ENCODE peak calls at places on chromosomes 11 and 22, in six cellular contexts. One of them, this sample, is unnamed.

GRCh38 chr22:44691796-44692661 is 10.0 kb upstream of the PRR5 start:
- DNase-seq in ascending aorta: no peak
- DNase-seq in left ventricle myocardium inferior: no peak
- DNase-seq in IMR-90: no peak
- DNase-seq in cardiac muscle cell: no peak
- DNase-seq in fibroblast of pulmonary artery: no peak
- DNase-seq in this sample: no peak

GRCh38 chr22:17826151-17826550 is 51.9 kb upstream of the BID start:
- DNase-seq in ascending aorta: no peak
- DNase-seq in left ventricle myocardium inferior: no peak
- DNase-seq in IMR-90: no peak
- DNase-seq in cardiac muscle cell: no peak
- DNase-seq in fibroblast of pulmonary artery: no peak
- DNase-seq in this sample: no peak

GRCh38 chr11:2789791-2790580 is 90.2 kb upstream of the KCNQ1OT1 start:
- DNase-seq in ascending aorta: peak
- DNase-seq in left ventricle myocardium inferior: peak
- DNase-seq in IMR-90: no peak
- DNase-seq in cardiac muscle cell: no peak
- DNase-seq in fibroblast of pulmonary artery: no peak
- DNase-seq in this sample: peak

GRCh38 chr11:19398273-19398672 is 157.5 kb upstream of the E2F8 start:
- DNase-seq in ascending aorta: no peak
- DNase-seq in left ventricle myocardium inferior: no peak
- DNase-seq in IMR-90: peak
- DNase-seq in cardiac muscle cell: no peak
- DNase-seq in fibroblast of pulmonary artery: no peak
- DNase-seq in this sample: no peak

GRCh38 chr11:43925932-43926505 is 16.4 kb upstream of the C11orf96 start:
- DNase-seq in ascending aorta: peak
- DNase-seq in left ventricle myocardium inferior: no peak
- DNase-seq in IMR-90: no peak
- DNase-seq in cardiac muscle cell: no peak
- DNase-seq in fibroblast of pulmonary artery: no peak
- DNase-seq in this sample: no peak

GRCh38 chr11:130633466-130633865 is 185.0 kb downstream of the ADAMTS15 start:
- DNase-seq in ascending aorta: no peak
- DNase-seq in left ventricle myocardium inferior: no peak
- DNase-seq in IMR-90: peak
- DNase-seq in cardiac muscle cell: no peak
- DNase-seq in fibroblast of pulmonary artery: no peak
- DNase-seq in this sample: no peak

GRCh38 chr22:23781065-23781464 is 5.7 kb upstream of the SMARCB1 start:
- DNase-seq in ascending aorta: no peak
- DNase-seq in left ventricle myocardium inferior: no peak
- DNase-seq in IMR-90: no peak
- DNase-seq in cardiac muscle cell: no peak
- DNase-seq in fibroblast of pulmonary artery: no peak
- DNase-seq in this sample: no peak

GRCh38 chr11:34655335-34656008 is 34.6 kb downstream of the EHF start:
- DNase-seq in ascending aorta: no peak
- DNase-seq in left ventricle myocardium inferior: no peak
- DNase-seq in IMR-90: peak
- DNase-seq in cardiac muscle cell: no peak
- DNase-seq in fibroblast of pulmonary artery: peak
- DNase-seq in this sample: no peak

GRCh38 chr22:40451230-40451629 is 80.8 kb downstream of the SGSM3 start:
- DNase-seq in ascending aorta: no peak
- DNase-seq in left ventricle myocardium inferior: peak
- DNase-seq in IMR-90: no peak
- DNase-seq in cardiac muscle cell: no peak
- DNase-seq in fibroblast of pulmonary artery: no peak
- DNase-seq in this sample: no peak

GRCh38 chr22:20433191-20433590 is 4.4 kb downstream of the SCARF2 start:
- DNase-seq in ascending aorta: no peak
- DNase-seq in left ventricle myocardium inferior: no peak
- DNase-seq in IMR-90: no peak
- DNase-seq in cardiac muscle cell: no peak
- DNase-seq in fibroblast of pulmonary artery: no peak
- DNase-seq in this sample: no peak

GRCh38 chr11:87819141-87819540 is 356.1 kb downstream of the RAB38 start:
- DNase-seq in ascending aorta: no peak
- DNase-seq in left ventricle myocardium inferior: no peak
- DNase-seq in IMR-90: no peak
- DNase-seq in cardiac muscle cell: no peak
- DNase-seq in fibroblast of pulmonary artery: peak
- DNase-seq in this sample: no peak

GRCh38 chr11:96125400-96125799 is 201.5 kb upstream of the MTMR2 start:
- DNase-seq in ascending aorta: no peak
- DNase-seq in left ventricle myocardium inferior: no peak
- DNase-seq in IMR-90: no peak
- DNase-seq in cardiac muscle cell: no peak
- DNase-seq in fibroblast of pulmonary artery: no peak
- DNase-seq in this sample: no peak

GRCh38 chr11:74681686-74682651 is 49.3 kb downstream of the CHRDL2 start:
- DNase-seq in ascending aorta: peak
- DNase-seq in left ventricle myocardium inferior: peak
- DNase-seq in IMR-90: peak
- DNase-seq in cardiac muscle cell: no peak
- DNase-seq in fibroblast of pulmonary artery: no peak
- DNase-seq in this sample: no peak

GRCh38 chr11:70908223-70908622 is 344.2 kb downstream of the SHANK2 start:
- DNase-seq in ascending aorta: no peak
- DNase-seq in left ventricle myocardium inferior: no peak
- DNase-seq in IMR-90: no peak
- DNase-seq in cardiac muscle cell: no peak
- DNase-seq in fibroblast of pulmonary artery: no peak
- DNase-seq in this sample: no peak

GRCh38 chr11:93921695-93922468 is 71.5 kb upstream of the VSTM5 start:
- DNase-seq in ascending aorta: no peak
- DNase-seq in left ventricle myocardium inferior: no peak
- DNase-seq in IMR-90: peak
- DNase-seq in cardiac muscle cell: peak
- DNase-seq in fibroblast of pulmonary artery: peak
- DNase-seq in this sample: no peak

GRCh38 chr11:65891180-65892136 is 985 bp downstream of the CCDC85B start:
- DNase-seq in ascending aorta: peak
- DNase-seq in left ventricle myocardium inferior: peak
- DNase-seq in IMR-90: no peak
- DNase-seq in cardiac muscle cell: peak
- DNase-seq in fibroblast of pulmonary artery: peak
- DNase-seq in this sample: no peak

GRCh38 chr11:19117760-19118097 is 761 bp downstream of the ZDHHC13 start:
- DNase-seq in ascending aorta: no peak
- DNase-seq in left ventricle myocardium inferior: no peak
- DNase-seq in IMR-90: peak
- DNase-seq in cardiac muscle cell: no peak
- DNase-seq in fibroblast of pulmonary artery: peak
- DNase-seq in this sample: no peak

GRCh38 chr11:110428956-110429613 is 663 bp upstream of the FDX1 start:
- DNase-seq in ascending aorta: no peak
- DNase-seq in left ventricle myocardium inferior: no peak
- DNase-seq in IMR-90: no peak
- DNase-seq in cardiac muscle cell: no peak
- DNase-seq in fibroblast of pulmonary artery: no peak
- DNase-seq in this sample: no peak

GRCh38 chr11:15114501-15115475 is at the start of gene INSC:
- DNase-seq in ascending aorta: no peak
- DNase-seq in left ventricle myocardium inferior: peak
- DNase-seq in IMR-90: peak
- DNase-seq in cardiac muscle cell: peak
- DNase-seq in fibroblast of pulmonary artery: no peak
- DNase-seq in this sample: no peak

GRCh38 chr11:68385128-68385527 is 72.7 kb downstream of the LRP5 start:
- DNase-seq in ascending aorta: no peak
- DNase-seq in left ventricle myocardium inferior: no peak
- DNase-seq in IMR-90: no peak
- DNase-seq in cardiac muscle cell: no peak
- DNase-seq in fibroblast of pulmonary artery: no peak
- DNase-seq in this sample: no peak

GRCh38 chr11:23723861-23724260 is 773.0 kb upstream of the LUZP2 start:
- DNase-seq in ascending aorta: no peak
- DNase-seq in left ventricle myocardium inferior: no peak
- DNase-seq in IMR-90: peak
- DNase-seq in cardiac muscle cell: no peak
- DNase-seq in fibroblast of pulmonary artery: no peak
- DNase-seq in this sample: no peak

GRCh38 chr11:123178166-123178565 is 16.9 kb downstream of the CLMP start:
- DNase-seq in ascending aorta: no peak
- DNase-seq in left ventricle myocardium inferior: no peak
- DNase-seq in IMR-90: no peak
- DNase-seq in cardiac muscle cell: no peak
- DNase-seq in fibroblast of pulmonary artery: no peak
- DNase-seq in this sample: no peak

GRCh38 chr11:131710511-131710910 is 340.1 kb downstream of the NTM start:
- DNase-seq in ascending aorta: no peak
- DNase-seq in left ventricle myocardium inferior: no peak
- DNase-seq in IMR-90: peak
- DNase-seq in cardiac muscle cell: no peak
- DNase-seq in fibroblast of pulmonary artery: no peak
- DNase-seq in this sample: no peak

GRCh38 chr11:8971917-8972316 is 7.7 kb upstream of the TMEM9B start:
- DNase-seq in ascending aorta: no peak
- DNase-seq in left ventricle myocardium inferior: no peak
- DNase-seq in IMR-90: no peak
- DNase-seq in cardiac muscle cell: no peak
- DNase-seq in fibroblast of pulmonary artery: no peak
- DNase-seq in this sample: no peak

GRCh38 chr22:36197601-36198146 is 3.9 kb downstream of the APOL4 start:
- DNase-seq in ascending aorta: peak
- DNase-seq in left ventricle myocardium inferior: no peak
- DNase-seq in IMR-90: no peak
- DNase-seq in cardiac muscle cell: peak
- DNase-seq in fibroblast of pulmonary artery: no peak
- DNase-seq in this sample: no peak

GRCh38 chr22:23696326-23696851 is 5.6 kb downstream of the RGL4 start:
- DNase-seq in ascending aorta: peak
- DNase-seq in left ventricle myocardium inferior: no peak
- DNase-seq in IMR-90: peak
- DNase-seq in cardiac muscle cell: no peak
- DNase-seq in fibroblast of pulmonary artery: peak
- DNase-seq in this sample: no peak

DNA sequence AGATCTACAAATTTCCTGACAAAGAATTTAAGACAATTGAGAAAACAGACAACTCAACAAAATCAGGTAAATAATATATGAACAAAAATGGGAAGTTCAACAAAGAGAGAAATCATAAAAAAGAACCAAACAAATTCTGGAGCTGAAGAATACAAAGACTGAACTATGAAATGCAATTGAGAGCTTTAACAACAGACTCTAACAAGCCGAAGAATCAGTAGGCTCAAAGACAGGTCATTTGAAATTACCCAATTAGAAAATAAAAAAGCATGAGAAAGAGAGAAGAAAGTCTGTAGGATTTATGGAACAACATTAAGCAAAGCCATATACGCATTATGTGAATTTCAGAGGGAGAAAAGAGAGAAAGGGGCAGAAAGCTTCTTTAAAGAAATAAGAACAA is 72.8 kb downstream of the TBC1D22A start:
- DNase-seq in ascending aorta: no peak
- DNase-seq in left ventricle myocardium inferior: no peak
- DNase-seq in IMR-90: no peak
- DNase-seq in cardiac muscle cell: no peak
- DNase-seq in fibroblast of pulmonary artery: no peak
- DNase-seq in this sample: no peak
- TF ChIP-seq CTCF in ascending aorta: no peak
- TF ChIP-seq CTCF in left ventricle myocardium inferior: no peak
- TF ChIP-seq CTCF in IMR-90: no peak
- TF ChIP-seq CTCF in cardiac muscle cell: no peak
- TF ChIP-seq CTCF in fibroblast of pulmonary artery: no peak
- TF ChIP-seq CTCF in this sample: no peak

DNA sequence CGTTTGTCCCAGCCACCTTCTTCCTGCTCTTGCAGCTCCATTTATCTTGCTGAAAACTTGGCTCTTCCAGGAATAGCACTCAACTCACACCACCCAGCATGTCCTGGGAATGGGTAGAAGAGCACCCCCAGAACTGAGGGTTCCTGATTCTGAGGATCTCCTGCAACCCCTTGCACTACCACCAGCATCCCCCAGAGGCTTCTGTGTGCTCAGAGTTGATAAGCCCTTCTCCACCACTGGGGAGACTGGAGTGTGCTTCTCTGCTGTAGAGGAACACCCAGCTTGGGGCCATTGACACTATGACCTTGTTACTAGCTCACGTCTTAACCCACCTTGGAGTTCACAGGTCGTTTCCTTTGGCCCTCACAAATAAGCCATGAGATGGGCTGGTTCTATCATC is 121.0 kb downstream of the GRIK4 start:
- DNase-seq in ascending aorta: no peak
- DNase-seq in left ventricle myocardium inferior: no peak
- DNase-seq in IMR-90: no peak
- DNase-seq in cardiac muscle cell: no peak
- DNase-seq in fibroblast of pulmonary artery: no peak
- DNase-seq in this sample: no peak
- TF ChIP-seq CTCF in ascending aorta: no peak
- TF ChIP-seq CTCF in left ventricle myocardium inferior: no peak
- TF ChIP-seq CTCF in IMR-90: no peak
- TF ChIP-seq CTCF in cardiac muscle cell: peak
- TF ChIP-seq CTCF in fibroblast of pulmonary artery: no peak
- TF ChIP-seq CTCF in this sample: no peak

DNA sequence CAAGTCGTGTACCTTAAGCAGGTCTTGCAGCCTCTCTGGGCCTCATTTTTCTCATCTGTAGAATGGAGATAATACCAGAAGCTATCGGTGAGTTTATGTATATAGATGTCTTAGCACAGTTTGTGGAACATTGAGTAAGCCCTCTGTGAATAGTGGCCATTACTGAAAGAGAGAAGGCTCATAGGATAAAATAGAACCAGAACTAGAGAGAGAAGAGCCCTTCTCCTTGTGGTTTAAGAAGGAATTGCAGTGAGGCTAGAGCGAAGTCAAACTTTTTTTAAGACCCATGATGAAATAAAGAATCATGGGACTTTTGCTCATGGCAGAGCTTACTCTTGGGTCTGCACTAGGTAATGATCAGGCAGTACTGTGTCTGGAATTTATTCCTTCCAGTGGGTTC is 137.1 kb downstream of the TRIM44 start:
- DNase-seq in ascending aorta: no peak
- DNase-seq in left ventricle myocardium inferior: no peak
- DNase-seq in IMR-90: no peak
- DNase-seq in cardiac muscle cell: no peak
- DNase-seq in fibroblast of pulmonary artery: no peak
- DNase-seq in this sample: no peak
- TF ChIP-seq CTCF in ascending aorta: no peak
- TF ChIP-seq CTCF in left ventricle myocardium inferior: no peak
- TF ChIP-seq CTCF in IMR-90: no peak
- TF ChIP-seq CTCF in cardiac muscle cell: peak
- TF ChIP-seq CTCF in fibroblast of pulmonary artery: peak
- TF ChIP-seq CTCF in this sample: no peak

DNA sequence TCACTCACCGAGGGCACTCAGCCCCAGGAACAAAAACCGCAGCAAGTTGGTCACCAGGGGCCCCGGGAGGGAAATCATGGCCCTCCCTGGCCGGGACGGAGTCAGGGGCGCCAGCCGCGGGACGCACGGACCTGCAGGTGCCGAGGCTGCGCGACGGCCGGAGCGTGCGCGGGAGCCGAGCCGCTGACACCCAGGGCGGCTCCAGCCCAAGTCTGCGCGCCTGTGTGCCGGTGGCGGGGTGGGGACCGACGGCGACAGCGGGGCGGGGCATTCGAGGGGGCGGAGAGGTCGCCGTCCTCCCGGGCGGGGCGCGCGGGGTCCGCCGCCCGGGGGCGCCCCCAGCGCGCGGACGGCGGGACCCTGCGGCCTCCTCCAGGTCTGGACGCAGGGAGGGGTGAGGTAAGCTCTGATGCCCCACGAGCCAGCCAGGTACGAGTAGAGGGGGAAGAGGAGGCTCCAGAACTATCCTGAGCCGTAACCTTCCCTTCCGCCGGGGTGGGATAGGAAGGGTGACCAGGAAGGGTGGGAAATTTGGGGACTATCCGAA is at the start of gene ESAM:
- DNase-seq in ascending aorta: no peak
- DNase-seq in left ventricle myocardium inferior: peak
- DNase-seq in IMR-90: no peak
- DNase-seq in cardiac muscle cell: peak
- DNase-seq in fibroblast of pulmonary artery: no peak
- DNase-seq in this sample: no peak
- TF ChIP-seq CTCF in ascending aorta: no peak
- TF ChIP-seq CTCF in left ventricle myocardium inferior: no peak
- TF ChIP-seq CTCF in IMR-90: no peak
- TF ChIP-seq CTCF in cardiac muscle cell: no peak
- TF ChIP-seq CTCF in fibroblast of pulmonary artery: no peak
- TF ChIP-seq CTCF in this sample: no peak